ENCODE peak calls at places on chromosome 18, in six cellular contexts. One of them, this sample, is unnamed.

GRCh38 chr18:23918395-23919032 is 96.0 kb upstream of the TTC39C start:
- DNase-seq in RWPE2: no peak
- DNase-seq in heart right ventricle: peak
- DNase-seq in astrocyte of the spinal cord: peak
- DNase-seq in lower lobe of right lung: peak
- DNase-seq in endodermal cell: peak
- DNase-seq in this sample: peak

GRCh38 chr18:22260208-22260816 is 90.9 kb downstream of the GATA6 start:
- DNase-seq in endodermal cell: no peak
- DNase-seq in RWPE2: no peak
- DNase-seq in heart right ventricle: no peak
- DNase-seq in lower lobe of right lung: no peak
- DNase-seq in astrocyte of the spinal cord: no peak
- DNase-seq in this sample: no peak

GRCh38 chr18:75314117-75314516 is 103.5 kb downstream of the TSHZ1 start:
- DNase-seq in RWPE2: no peak
- DNase-seq in heart right ventricle: no peak
- DNase-seq in astrocyte of the spinal cord: no peak
- DNase-seq in lower lobe of right lung: no peak
- DNase-seq in endodermal cell: no peak
- DNase-seq in this sample: no peak

GRCh38 chr18:47150824-47151366 is 595 bp upstream of the HDHD2 start:
- DNase-seq in RWPE2: no peak
- DNase-seq in lower lobe of right lung: no peak
- DNase-seq in heart right ventricle: no peak
- DNase-seq in astrocyte of the spinal cord: no peak
- DNase-seq in endodermal cell: no peak
- DNase-seq in this sample: no peak

GRCh38 chr18:48514786-48515185 is 24.0 kb upstream of the CTIF start:
- DNase-seq in RWPE2: no peak
- DNase-seq in endodermal cell: no peak
- DNase-seq in astrocyte of the spinal cord: peak
- DNase-seq in lower lobe of right lung: no peak
- DNase-seq in heart right ventricle: no peak
- DNase-seq in this sample: no peak

GRCh38 chr18:33210575-33211189 is 229.8 kb downstream of the CCDC178 start:
- DNase-seq in astrocyte of the spinal cord: peak
- DNase-seq in endodermal cell: peak
- DNase-seq in RWPE2: no peak
- DNase-seq in heart right ventricle: no peak
- DNase-seq in lower lobe of right lung: no peak
- DNase-seq in this sample: peak

GRCh38 chr18:51603111-51603510 is 405.6 kb upstream of the MEX3C start:
- DNase-seq in RWPE2: no peak
- DNase-seq in lower lobe of right lung: no peak
- DNase-seq in astrocyte of the spinal cord: no peak
- DNase-seq in heart right ventricle: no peak
- DNase-seq in endodermal cell: peak
- DNase-seq in this sample: no peak

GRCh38 chr18:33711514-33711913 is 133.5 kb downstream of the ASXL3 start:
- DNase-seq in astrocyte of the spinal cord: no peak
- DNase-seq in lower lobe of right lung: no peak
- DNase-seq in RWPE2: no peak
- DNase-seq in endodermal cell: no peak
- DNase-seq in heart right ventricle: no peak
- DNase-seq in this sample: no peak

GRCh38 chr18:32389868-32390267 is 80.8 kb downstream of the GAREM1 start:
- DNase-seq in RWPE2: no peak
- DNase-seq in heart right ventricle: peak
- DNase-seq in lower lobe of right lung: peak
- DNase-seq in endodermal cell: no peak
- DNase-seq in astrocyte of the spinal cord: no peak
- DNase-seq in this sample: no peak

GRCh38 chr18:37586641-37587225 is 21.1 kb upstream of the CELF4 start:
- DNase-seq in RWPE2: no peak
- DNase-seq in heart right ventricle: no peak
- DNase-seq in lower lobe of right lung: no peak
- DNase-seq in astrocyte of the spinal cord: no peak
- DNase-seq in endodermal cell: peak
- DNase-seq in this sample: no peak

GRCh38 chr18:56083097-56083865 is 495.3 kb upstream of the TCF4 start:
- DNase-seq in heart right ventricle: peak
- DNase-seq in lower lobe of right lung: no peak
- DNase-seq in astrocyte of the spinal cord: peak
- DNase-seq in RWPE2: no peak
- DNase-seq in endodermal cell: peak
- DNase-seq in this sample: peak

GRCh38 chr18:23512641-23513040 is 9.3 kb downstream of the RMC1 start:
- DNase-seq in lower lobe of right lung: no peak
- DNase-seq in heart right ventricle: no peak
- DNase-seq in endodermal cell: no peak
- DNase-seq in astrocyte of the spinal cord: no peak
- DNase-seq in RWPE2: no peak
- DNase-seq in this sample: no peak

GRCh38 chr18:32889620-32890593 is 117.1 kb upstream of the KLHL14 start:
- DNase-seq in heart right ventricle: no peak
- DNase-seq in lower lobe of right lung: no peak
- DNase-seq in endodermal cell: peak
- DNase-seq in RWPE2: no peak
- DNase-seq in astrocyte of the spinal cord: no peak
- DNase-seq in this sample: no peak

GRCh38 chr18:72206814-72207213 is 337.3 kb downstream of the CBLN2 start:
- DNase-seq in lower lobe of right lung: no peak
- DNase-seq in heart right ventricle: no peak
- DNase-seq in astrocyte of the spinal cord: peak
- DNase-seq in endodermal cell: no peak
- DNase-seq in RWPE2: no peak
- DNase-seq in this sample: peak

GRCh38 chr18:6542296-6542695 is 127.6 kb upstream of the L3MBTL4 start:
- DNase-seq in heart right ventricle: no peak
- DNase-seq in lower lobe of right lung: no peak
- DNase-seq in RWPE2: no peak
- DNase-seq in astrocyte of the spinal cord: no peak
- DNase-seq in endodermal cell: no peak
- DNase-seq in this sample: no peak

GRCh38 chr18:1663879-1664705 is 759.4 kb downstream of the ADCYAP1 start:
- DNase-seq in endodermal cell: peak
- DNase-seq in RWPE2: no peak
- DNase-seq in heart right ventricle: peak
- DNase-seq in lower lobe of right lung: peak
- DNase-seq in astrocyte of the spinal cord: peak
- DNase-seq in this sample: no peak
- TF ChIP-seq CTCF in endodermal cell: peak
- TF ChIP-seq CTCF in RWPE2: peak
- TF ChIP-seq CTCF in heart right ventricle: peak
- TF ChIP-seq CTCF in lower lobe of right lung: peak
- TF ChIP-seq CTCF in astrocyte of the spinal cord: peak
- TF ChIP-seq CTCF in this sample: peak

DNA sequence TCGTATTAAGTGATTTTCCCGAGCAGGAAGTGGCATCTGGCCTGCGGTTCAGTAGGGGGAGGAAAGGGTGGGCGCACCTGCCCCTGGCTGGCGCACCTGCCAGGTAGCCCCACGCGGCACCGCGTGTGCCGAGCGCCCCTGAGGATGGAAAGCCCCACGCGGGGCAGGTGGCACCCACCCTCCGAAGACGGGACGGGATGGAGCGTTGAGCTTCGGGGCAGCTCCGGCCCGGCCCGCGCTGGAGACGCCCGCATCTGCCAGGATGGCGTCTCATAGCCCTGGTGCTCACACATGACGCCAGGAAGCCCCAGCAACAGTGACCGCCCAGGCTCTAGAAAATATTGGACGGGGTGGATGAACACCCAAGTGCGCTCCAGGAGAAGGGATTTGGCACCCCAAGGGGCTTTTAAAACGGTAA is 2.5 kb upstream of the NFATC1 start:
- DNase-seq in lower lobe of right lung: no peak
- DNase-seq in heart right ventricle: peak
- DNase-seq in astrocyte of the spinal cord: no peak
- DNase-seq in endodermal cell: peak
- DNase-seq in RWPE2: peak
- DNase-seq in this sample: no peak
- H3K4me3 ChIP-seq in lower lobe of right lung: peak
- H3K4me3 ChIP-seq in heart right ventricle: peak
- H3K4me3 ChIP-seq in astrocyte of the spinal cord: peak
- H3K4me3 ChIP-seq in endodermal cell: peak
- H3K4me3 ChIP-seq in RWPE2: peak
- H3K4me3 ChIP-seq in this sample: peak

GRCh38 chr18:45526120-45526841 is 89.0 kb upstream of the SLC14A2 start:
- DNase-seq in heart right ventricle: no peak
- DNase-seq in RWPE2: no peak
- DNase-seq in endodermal cell: no peak
- DNase-seq in astrocyte of the spinal cord: peak
- DNase-seq in lower lobe of right lung: no peak
- DNase-seq in this sample: peak
- TF ChIP-seq CTCF in heart right ventricle: peak
- TF ChIP-seq CTCF in RWPE2: no peak
- TF ChIP-seq CTCF in endodermal cell: peak
- TF ChIP-seq CTCF in astrocyte of the spinal cord: peak
- TF ChIP-seq CTCF in lower lobe of right lung: no peak
- TF ChIP-seq CTCF in this sample: peak

GRCh38 chr18:35479911-35480586 is 17.7 kb downstream of the INO80C start:
- DNase-seq in endodermal cell: no peak
- DNase-seq in lower lobe of right lung: no peak
- DNase-seq in heart right ventricle: no peak
- DNase-seq in RWPE2: no peak
- DNase-seq in astrocyte of the spinal cord: no peak
- DNase-seq in this sample: no peak

GRCh38 chr18:35474884-35475283 is 22.9 kb downstream of the INO80C start:
- DNase-seq in heart right ventricle: no peak
- DNase-seq in astrocyte of the spinal cord: peak
- DNase-seq in RWPE2: no peak
- DNase-seq in endodermal cell: no peak
- DNase-seq in lower lobe of right lung: no peak
- DNase-seq in this sample: no peak

GRCh38 chr18:35477497-35477896 is 20.3 kb downstream of the INO80C start:
- DNase-seq in astrocyte of the spinal cord: no peak
- DNase-seq in endodermal cell: no peak
- DNase-seq in lower lobe of right lung: no peak
- DNase-seq in heart right ventricle: no peak
- DNase-seq in RWPE2: no peak
- DNase-seq in this sample: no peak

GRCh38 chr18:35478520-35479435 is 19.0 kb downstream of the INO80C start:
- DNase-seq in RWPE2: peak
- DNase-seq in lower lobe of right lung: no peak
- DNase-seq in endodermal cell: no peak
- DNase-seq in astrocyte of the spinal cord: peak
- DNase-seq in heart right ventricle: no peak
- DNase-seq in this sample: no peak

DNA sequence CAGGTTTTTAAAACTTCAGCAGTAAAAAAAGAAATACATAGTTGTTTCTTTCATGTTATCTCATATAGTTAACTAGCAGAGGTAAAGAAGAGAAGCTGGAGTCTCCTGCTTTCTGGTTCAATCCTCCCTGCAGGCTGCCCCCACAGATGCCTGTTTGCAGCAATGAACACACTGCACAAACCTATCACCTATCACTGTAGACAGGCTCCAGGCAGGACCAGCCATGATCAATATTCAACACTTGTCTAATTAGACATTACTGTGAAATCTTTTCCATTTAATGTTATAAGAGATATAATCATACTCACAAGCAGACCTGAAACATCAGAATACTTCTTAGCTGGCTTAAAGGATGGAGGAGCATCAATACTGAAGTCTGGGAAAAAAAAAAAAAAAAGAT is 19.8 kb downstream of the INO80C start:
- DNase-seq in endodermal cell: no peak
- DNase-seq in astrocyte of the spinal cord: no peak
- DNase-seq in RWPE2: no peak
- DNase-seq in lower lobe of right lung: no peak
- DNase-seq in heart right ventricle: no peak
- DNase-seq in this sample: no peak
- H3K4me3 ChIP-seq in endodermal cell: no peak
- H3K4me3 ChIP-seq in astrocyte of the spinal cord: no peak
- H3K4me3 ChIP-seq in RWPE2: peak
- H3K4me3 ChIP-seq in lower lobe of right lung: no peak
- H3K4me3 ChIP-seq in heart right ventricle: no peak
- H3K4me3 ChIP-seq in this sample: no peak

DNA sequence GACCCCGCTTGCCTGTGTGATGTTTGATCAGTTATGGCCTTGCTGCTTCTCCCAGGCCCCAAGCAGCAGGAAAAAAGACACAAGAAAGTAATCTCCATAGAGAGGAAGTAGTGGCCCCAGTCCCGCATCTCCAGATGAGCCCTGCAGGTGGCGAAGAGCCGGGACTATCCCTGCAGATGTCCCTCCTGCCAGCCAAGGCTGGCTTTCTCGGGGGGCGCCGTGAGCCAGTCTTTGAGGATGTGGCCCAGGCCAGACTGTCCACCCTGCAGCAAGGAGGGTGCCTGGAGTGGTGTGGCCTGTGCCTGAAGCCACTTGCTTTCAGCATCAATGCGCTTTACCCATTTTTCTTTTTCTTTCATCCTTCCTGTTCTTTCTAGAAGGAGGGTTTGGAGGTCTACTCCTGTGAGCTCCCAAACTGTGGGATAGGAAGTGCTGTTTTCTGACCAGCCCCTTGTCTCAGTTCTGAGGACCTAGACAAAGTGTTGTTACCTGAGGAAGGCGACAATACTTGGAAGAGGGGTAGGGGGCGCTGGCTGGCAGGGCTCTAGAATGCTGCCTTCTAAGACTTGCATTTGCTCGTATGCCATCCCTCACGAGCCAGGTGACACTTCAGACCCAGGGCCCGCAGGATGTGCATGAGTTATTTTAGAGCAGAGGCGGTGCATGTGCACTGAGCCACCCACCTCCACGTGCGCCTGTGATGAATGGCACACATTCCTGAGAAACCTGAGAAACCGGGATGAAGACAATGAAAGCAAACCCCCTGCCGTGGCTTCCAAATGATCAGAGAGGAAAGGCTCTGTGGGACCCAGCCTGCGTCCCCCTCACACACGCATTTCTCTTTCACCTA is 255.8 kb downstream of the FBXO15 start:
- DNase-seq in astrocyte of the spinal cord: no peak
- DNase-seq in heart right ventricle: no peak
- DNase-seq in lower lobe of right lung: no peak
- DNase-seq in endodermal cell: peak
- DNase-seq in RWPE2: no peak
- DNase-seq in this sample: no peak
- TF ChIP-seq CTCF in astrocyte of the spinal cord: peak
- TF ChIP-seq CTCF in heart right ventricle: no peak
- TF ChIP-seq CTCF in lower lobe of right lung: no peak
- TF ChIP-seq CTCF in endodermal cell: peak
- TF ChIP-seq CTCF in RWPE2: peak
- TF ChIP-seq CTCF in this sample: peak

GRCh38 chr18:59907660-59908059 is 7.9 kb downstream of the PMAIP1 start:
- DNase-seq in heart right ventricle: no peak
- DNase-seq in lower lobe of right lung: no peak
- DNase-seq in astrocyte of the spinal cord: no peak
- DNase-seq in endodermal cell: no peak
- DNase-seq in RWPE2: no peak
- DNase-seq in this sample: no peak
- H3K4me3 ChIP-seq in heart right ventricle: no peak
- H3K4me3 ChIP-seq in lower lobe of right lung: no peak
- H3K4me3 ChIP-seq in astrocyte of the spinal cord: no peak
- H3K4me3 ChIP-seq in endodermal cell: no peak
- H3K4me3 ChIP-seq in RWPE2: no peak
- H3K4me3 ChIP-seq in this sample: no peak

This sample was measured in astrocyte of the cerebellum.